ENCODE peak calls at places on chromosome 9, in six cellular contexts. A, U, F, H, Y and O are unnamed samples.
A peak's percentile ranks its signal among the peaks of the same experiment; 100 is the strongest.

GRCh38 chr9:91768507-91768906 is 181.5 kb downstream of the ROR2 start:
- DNase-seq in H (no peak), U (no peak), Y (no peak), F (no peak), A (no peak), O (no peak)

GRCh38 chr9:35749515-35750255 is 598 bp downstream of the RGP1 start:
- DNase-seq in Y (peak; percentile 33), H (no peak), U (no peak), F (no peak), A (no peak), O (peak; percentile 45)

GRCh38 chr9:19409406-19410194 is 791 bp downstream of the ACER2 start:
- DNase-seq in Y (peak; percentile 60), H (peak; percentile 46), U (no peak), A (no peak), F (no peak), O (peak; percentile 15)

GRCh38 chr9:36194326-36195000 is 3.7 kb downstream of the CLTA start:
- DNase-seq in A (no peak), U (peak; percentile 25), Y (no peak), F (no peak), H (no peak), O (no peak)

GRCh38 chr9:120783611-120784047 is 9.6 kb downstream of the FBXW2 start:
- DNase-seq in A (no peak), U (peak; percentile 38), H (no peak), Y (no peak), F (no peak), O (peak; percentile 64)

GRCh38 chr9:764105-764524 is 77.4 kb upstream of the DMRT1 start:
- DNase-seq in F (no peak), Y (peak; percentile 74), U (peak; percentile 56), H (peak; percentile 54), A (no peak), O (peak; percentile 68)

GRCh38 chr9:37954581-37954981 is 50.7 kb upstream of the SLC25A51 start:
- DNase-seq in Y (no peak), F (no peak), A (no peak), H (no peak), U (no peak), O (no peak)

GRCh38 chr9:33042528-33042927 is 17.5 kb downstream of the DNAJA1 start:
- DNase-seq in F (no peak), Y (no peak), U (no peak), H (no peak), A (no peak), O (no peak)

GRCh38 chr9:75431388-75431787 is 343.1 kb downstream of the OSTF1 start:
- DNase-seq in H (no peak), F (no peak), A (no peak), Y (no peak), U (no peak), O (no peak)

GRCh38 chr9:137020771-137021573 is 7.1 kb downstream of the ABCA2 start:
- DNase-seq in Y (no peak), H (no peak), F (no peak), A (no peak), U (no peak), O (no peak)

GRCh38 chr9:33465096-33465495 is 8.6 kb downstream of the NOL6 start:
- DNase-seq in U (no peak), A (no peak), Y (no peak), F (no peak), H (no peak), O (no peak)

GRCh38 chr9:77018058-77019009 is 1.1 kb upstream of the FOXB2 start:
- DNase-seq in Y (no peak), A (no peak), H (no peak), F (no peak), U (no peak), O (peak; percentile 53)

GRCh38 chr9:77020438-77021264 is 1.2 kb downstream of the FOXB2 start:
- DNase-seq in U (no peak), H (no peak), Y (no peak), A (no peak), F (no peak), O (no peak)

GRCh38 chr9:77019010-77019809 is at the start of gene FOXB2:
- DNase-seq in U (no peak), Y (no peak), H (no peak), F (no peak), A (no peak), O (no peak)

GRCh38 chr9:77021289-77021927 is 2.0 kb downstream of the FOXB2 start:
- DNase-seq in A (no peak), Y (no peak), H (no peak), U (no peak), F (no peak), O (no peak)

GRCh38 chr9:77019810-77020437 is 469 bp downstream of the FOXB2 start:
- DNase-seq in Y (no peak), U (no peak), H (no peak), A (no peak), F (no peak), O (no peak)
- H3K4me3 ChIP-seq in Y (no peak overlapping the region), U (no peak overlapping the region), H (no peak overlapping the region), A (peak overlapping the region; percentile 28), F (no peak overlapping the region), O (no peak overlapping the region)

GRCh38 chr9:29211681-29212589 is 1638.7 kb upstream of the C9orf72 start:
- DNase-seq in H (peak; percentile 37), U (no peak), F (no peak), A (peak; percentile 82), Y (no peak), O (peak; percentile 35)

GRCh38 chr9:29209748-29210276 is 1636.5 kb upstream of the C9orf72 start:
- DNase-seq in Y (no peak), U (no peak), A (no peak), H (no peak), F (no peak), O (no peak)

GRCh38 chr9:29212590-29213373 is 1639.5 kb upstream of the C9orf72 start:
- DNase-seq in A (peak; percentile 60), U (no peak), H (peak; percentile 9), Y (no peak), F (no peak), O (no peak)

GRCh38 chr9:29211003-29211584 is 1637.8 kb upstream of the C9orf72 start:
- DNase-seq in F (no peak), Y (no peak), H (no peak), A (no peak), U (no peak), O (no peak)

DNA sequence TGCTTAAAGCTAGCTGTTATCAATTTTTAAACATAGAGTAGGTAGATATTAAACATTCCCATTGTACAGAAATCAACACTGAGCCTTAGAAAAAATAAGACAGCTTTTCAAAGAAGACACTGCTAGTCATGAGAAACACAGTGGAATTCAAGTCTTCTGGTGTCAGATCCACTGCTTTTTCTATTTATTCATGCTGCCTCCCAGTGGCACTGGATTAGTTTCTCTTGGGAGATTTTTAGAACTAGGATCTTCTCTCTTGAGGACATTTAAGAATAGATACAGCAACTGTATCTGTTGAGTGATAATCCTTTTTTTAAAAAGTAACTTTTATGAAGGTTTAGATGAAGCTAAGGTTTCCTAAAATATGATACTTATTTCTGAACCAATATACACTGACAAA is 1635.4 kb upstream of the C9orf72 start:
- DNase-seq in H (no peak), U (no peak), F (no peak), Y (no peak), A (no peak), O (no peak)
- TF ChIP-seq CTCF in H (no peak), U (no peak), F (no peak), Y (no peak), A (peak; percentile 7), O (no peak)

DNA sequence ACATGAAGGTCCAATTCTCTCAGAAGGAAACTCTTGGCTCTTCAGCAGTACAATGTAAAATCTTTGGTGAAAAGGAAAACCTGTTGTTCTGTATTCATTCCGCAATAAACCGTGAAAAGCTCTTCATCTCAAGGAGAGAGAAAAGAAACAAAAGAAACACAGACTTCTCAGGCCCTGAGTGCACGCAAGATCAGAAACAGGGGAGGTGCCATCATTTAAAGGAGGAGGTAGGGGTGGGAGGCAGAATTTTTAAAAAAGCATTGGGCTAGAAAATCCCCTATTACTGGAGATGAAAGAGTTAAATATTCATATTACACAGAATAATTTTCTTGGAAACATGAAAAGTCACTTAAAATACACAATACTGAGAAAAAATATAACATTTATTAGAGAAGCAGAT is 56.3 kb downstream of the USP20 start:
- DNase-seq in F (no peak), A (no peak), Y (no peak), U (no peak), H (no peak), O (no peak)
- H3K4me1 ChIP-seq in F (peaks cover 17% of the 10 kb centered on the region), A (no peaks in the 10 kb centered on the region), Y (peaks cover 6% of the 10 kb centered on the region), U (peaks cover 15% of the 10 kb centered on the region), H (peaks cover 2% of the 10 kb centered on the region), O (no peaks in the 10 kb centered on the region)

GRCh38 chr9:69965416-69966145 is 78.1 kb upstream of the MAMDC2 start:
- DNase-seq in A (no peak), F (no peak), H (no peak), U (peak; percentile 66), Y (no peak), O (no peak)

GRCh38 chr9:69961834-69962233 is 81.8 kb upstream of the MAMDC2 start:
- DNase-seq in U (no peak), H (no peak), F (no peak), A (no peak), Y (no peak), O (no peak)

GRCh38 chr9:69964446-69964845 is 79.2 kb upstream of the MAMDC2 start:
- DNase-seq in Y (no peak), F (no peak), H (no peak), U (no peak), A (no peak), O (no peak)

DNA sequence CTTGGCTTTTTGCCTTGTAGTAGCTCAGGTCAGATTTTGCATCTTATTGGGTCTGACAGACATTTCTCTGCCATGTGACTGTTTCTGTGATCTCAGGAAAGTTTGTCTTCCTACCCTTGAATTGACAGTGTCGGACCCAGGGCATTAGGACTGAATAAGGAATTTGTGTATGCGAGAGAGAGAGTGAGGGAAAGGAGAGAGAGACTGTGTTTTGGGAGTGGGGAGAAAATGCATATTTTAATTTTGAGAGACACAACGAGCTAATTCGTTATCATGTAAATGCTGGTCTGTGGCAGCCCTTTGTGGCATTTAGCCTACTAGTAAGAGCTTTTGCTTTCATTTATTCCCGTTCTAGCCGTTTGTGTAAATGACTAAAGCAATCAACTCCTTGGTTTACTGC is 79.9 kb upstream of the MAMDC2 start:
- DNase-seq in U (no peak), F (no peak), H (no peak), Y (no peak), A (no peak), O (no peak)
- H3K4me3 ChIP-seq in U (no peak overlapping the region), F (no peak overlapping the region), H (no peak overlapping the region), Y (no peak overlapping the region), A (no peak overlapping the region), O (no peak overlapping the region)

GRCh38 chr9:69120380-69121154 is 53.5 kb upstream of the TJP2 start:
- DNase-seq in F (no peak), A (no peak), Y (peak; percentile 38), H (peak; percentile 53), U (no peak), O (peak; percentile 24)

GRCh38 chr9:69122086-69122390 is 52.0 kb upstream of the TJP2 start:
- DNase-seq in A (peak; percentile 40), H (peak; percentile 72), Y (peak; percentile 76), U (peak; percentile 61), F (no peak), O (peak; percentile 74)

GRCh38 chr9:69122391-69123141 is 51.5 kb upstream of the TJP2 start:
- DNase-seq in F (no peak), U (peak; percentile 84), A (no peak), Y (no peak), H (no peak), O (peak; percentile 88)

GRCh38 chr9:69118656-69119055 is 55.4 kb upstream of the TJP2 start:
- DNase-seq in F (no peak), Y (no peak), A (no peak), U (no peak), H (no peak), O (no peak)

GRCh38 chr9:69121155-69122085 is 52.7 kb upstream of the TJP2 start:
- DNase-seq in H (peak; percentile 61), Y (peak; percentile 59), F (no peak), U (peak; percentile 31), A (peak; percentile 48), O (peak; percentile 73)
- TF ChIP-seq CTCF in H (no peak), Y (no peak), F (no peak), U (no peak), A (peak; percentile 2), O (peak; percentile 8)